ENCODE peak calls at places on chromosome 6, in seven cellular contexts. A, K, Z, J, Y, V and P are unnamed samples.

GRCh38 chr6:136251394-136251793 is 1.3 kb upstream of the MTFR2 start:
- DNase-seq in V (no peak), Z (no peak), A (no peak), Y (no peak), J (no peak), K (no peak), P (no peak)

GRCh38 chr6:24935753-24936152 is at the start of gene RIPOR2:
- DNase-seq in V (no peak), Y (no peak), A (no peak), Z (peak), K (no peak), J (no peak), P (peak)

GRCh38 chr6:36857325-36857724 is 17.3 kb downstream of the PPIL1 start:
- DNase-seq in Z (no peak), A (no peak), Y (no peak), K (no peak), J (no peak), V (no peak), P (no peak)

GRCh38 chr6:166998256-166999144 is 697 bp upstream of the CEP43 start:
- DNase-seq in A (peak), K (no peak), V (no peak), J (peak), Y (peak), Z (peak), P (peak)

GRCh38 chr6:75430631-75431345 is 62.8 kb downstream of the FILIP1 start:
- DNase-seq in Z (no peak), K (no peak), Y (no peak), J (no peak), V (no peak), A (no peak), P (no peak)

GRCh38 chr6:148263010-148263409 is 79.6 kb upstream of the SASH1 start:
- DNase-seq in V (peak), Z (no peak), A (no peak), K (no peak), J (no peak), Y (peak), P (no peak)

GRCh38 chr6:148075352-148075751 is 267.3 kb upstream of the SASH1 start:
- DNase-seq in J (no peak), K (no peak), A (no peak), V (no peak), Z (no peak), Y (no peak), P (no peak)

GRCh38 chr6:28355743-28356665 is 6.3 kb downstream of the ZKSCAN3 start:
- DNase-seq in V (peak), Y (peak), K (peak), J (peak), A (peak), Z (peak), P (peak)

GRCh38 chr6:41073968-41074691 is 1.4 kb downstream of the NFYA start:
- DNase-seq in J (no peak), V (no peak), A (no peak), K (peak), Z (no peak), Y (no peak), P (no peak)

GRCh38 chr6:155943635-155944034 is 488.0 kb upstream of the NOX3 start:
- DNase-seq in J (no peak), A (no peak), Y (no peak), K (peak), V (no peak), Z (no peak), P (no peak)

GRCh38 chr6:119187596-119187995 is 109.1 kb upstream of the FAM184A start:
- DNase-seq in Y (no peak), V (no peak), A (no peak), K (no peak), Z (no peak), J (no peak), P (no peak)

GRCh38 chr6:10877012-10877411 is 4.8 kb downstream of the GCM2 start:
- DNase-seq in J (no peak), K (no peak), Z (peak), V (no peak), Y (no peak), A (no peak), P (no peak)

GRCh38 chr6:144248470-144249301 is 36.4 kb upstream of the UTRN start:
- DNase-seq in J (no peak), Z (no peak), Y (no peak), A (no peak), V (no peak), K (peak), P (no peak)

GRCh38 chr6:31557443-31558317 is 10.3 kb downstream of the NFKBIL1 start:
- DNase-seq in Y (no peak), Z (no peak), A (no peak), V (no peak), K (no peak), J (no peak), P (no peak)

GRCh38 chr6:87747646-87748045 is 45.6 kb upstream of the AKIRIN2 start:
- DNase-seq in K (no peak), J (no peak), Z (no peak), V (no peak), A (no peak), Y (no peak), P (no peak)

GRCh38 chr6:169933839-169934698 is 182.6 kb downstream of the ERMARD start:
- DNase-seq in Y (peak), J (peak), V (peak), A (peak), K (no peak), Z (peak), P (peak)

GRCh38 chr6:168884646-168885086 is 369.0 kb downstream of the THBS2 start:
- DNase-seq in A (peak), J (peak), V (peak), Z (peak), Y (peak), K (peak), P (peak)

GRCh38 chr6:168885741-168886140 is 367.9 kb downstream of the THBS2 start:
- DNase-seq in A (no peak), K (no peak), Z (no peak), V (no peak), J (no peak), Y (no peak), P (no peak)

GRCh38 chr6:168883410-168884049 is 370.1 kb downstream of the THBS2 start:
- DNase-seq in A (no peak), K (no peak), Y (no peak), J (no peak), V (no peak), Z (no peak), P (no peak)

GRCh38 chr6:168885196-168885595 is 368.4 kb downstream of the THBS2 start:
- DNase-seq in J (no peak), Y (no peak), Z (no peak), K (no peak), A (no peak), V (no peak), P (no peak)

DNA sequence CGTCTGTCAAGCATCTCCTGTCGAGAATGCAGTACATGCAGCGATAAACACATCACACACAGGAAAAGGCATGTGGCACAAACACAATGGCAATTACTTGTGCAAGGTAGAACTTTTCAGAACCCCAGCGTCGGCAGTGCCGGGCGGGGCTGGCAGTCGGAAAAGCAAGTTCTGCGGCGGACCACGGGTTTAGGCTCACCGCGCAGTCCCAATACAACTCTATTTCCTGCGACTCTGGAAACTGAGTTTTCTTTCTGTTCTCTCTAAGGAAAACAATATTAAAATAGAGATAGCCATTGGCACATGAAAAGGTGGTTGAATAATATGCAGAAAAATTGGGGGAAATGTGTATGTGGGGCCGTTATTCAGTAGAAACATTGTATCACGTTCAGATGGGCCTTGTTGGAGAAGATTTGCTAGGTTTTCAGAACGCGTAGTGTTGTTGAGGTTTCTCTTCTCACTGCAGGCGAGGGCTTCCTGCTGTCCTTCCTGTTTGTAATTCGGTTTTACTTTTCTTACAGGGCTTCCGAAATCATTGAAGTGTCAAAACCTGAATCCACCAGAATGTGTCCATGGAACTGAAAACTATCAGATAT is 369.5 kb downstream of the THBS2 start:
- DNase-seq in J (no peak), Y (no peak), V (no peak), Z (no peak), A (no peak), K (no peak), P (no peak)
- H3K4me3 ChIP-seq in J (no peak), Y (peak), V (peak), Z (peak), A (peak), K (no peak), P (peak)

GRCh38 chr6:134288538-134289203 is 29.2 kb downstream of the SGK1 start:
- DNase-seq in Y (no peak), K (peak), A (no peak), J (no peak), Z (no peak), V (no peak), P (no peak)
- TF ChIP-seq POLR2A in Y (no peak), K (no peak), A (no peak), J (no peak), Z (no peak), V (no peak), P (no peak)

DNA sequence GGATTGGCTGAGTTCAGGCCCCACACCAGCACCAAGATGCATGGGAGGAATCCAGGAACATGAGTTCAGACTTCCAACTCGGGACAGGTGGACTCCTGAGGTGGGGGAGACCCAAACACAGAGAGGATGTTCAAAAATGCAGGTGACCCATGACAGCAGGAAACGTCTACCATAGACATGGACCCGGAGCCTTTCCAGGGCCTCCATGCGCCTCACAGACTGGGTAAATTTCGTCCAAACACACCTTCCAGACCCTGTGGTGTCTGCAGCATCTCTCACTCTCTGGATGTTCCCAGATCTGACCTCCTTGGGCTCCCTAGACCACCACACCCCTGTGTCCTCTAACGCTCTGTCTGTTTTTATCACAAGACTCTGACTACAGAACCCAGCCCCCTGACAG is 87.7 kb downstream of the PXDC1 start:
- DNase-seq in Z (no peak), J (no peak), K (no peak), V (no peak), A (no peak), Y (no peak), P (no peak)
- H3K4me3 ChIP-seq in Z (no peak), J (no peak), K (no peak), V (no peak), A (no peak), Y (no peak), P (no peak)

GRCh38 chr6:152695317-152696043 is 2.2 kb upstream of the MYCT1 start:
- DNase-seq in Y (no peak), V (no peak), A (no peak), Z (no peak), K (no peak), J (no peak), P (no peak)

GRCh38 chr6:152700427-152700826 is 2.7 kb downstream of the MYCT1 start:
- DNase-seq in V (no peak), J (no peak), Z (no peak), A (no peak), Y (no peak), K (peak), P (no peak)

GRCh38 chr6:152698692-152699091 is 995 bp downstream of the MYCT1 start:
- DNase-seq in V (no peak), J (no peak), Y (no peak), K (no peak), A (no peak), Z (no peak), P (no peak)

GRCh38 chr6:152697634-152698033 is at the start of gene MYCT1:
- DNase-seq in Z (no peak), V (no peak), A (no peak), Y (no peak), K (peak), J (no peak), P (no peak)

GRCh38 chr6:152696543-152696942 is 1.2 kb upstream of the MYCT1 start:
- DNase-seq in A (no peak), V (no peak), Y (no peak), Z (no peak), J (no peak), K (peak), P (no peak)
- TF ChIP-seq POLR2A in A (no peak), V (no peak), Y (no peak), Z (no peak), J (no peak), K (no peak), P (no peak)

GRCh38 chr6:26158581-26159416 is 71.6 kb downstream of the HFE start:
- DNase-seq in Z (peak), K (peak), Y (peak), V (peak), A (peak), J (peak), P (peak)
- H3K4me3 ChIP-seq in Z (peak), K (peak), Y (peak), V (peak), A (peak), J (peak), P (peak)

GRCh38 chr6:33454009-33454946 is at the start of gene ZBTB9:
- DNase-seq in Y (peak), Z (peak), J (peak), V (peak), A (peak), K (peak), P (peak)
- TF ChIP-seq POLR2A in Y (no peak), Z (peak), J (peak), V (peak), A (peak), K (peak), P (peak)

DNA sequence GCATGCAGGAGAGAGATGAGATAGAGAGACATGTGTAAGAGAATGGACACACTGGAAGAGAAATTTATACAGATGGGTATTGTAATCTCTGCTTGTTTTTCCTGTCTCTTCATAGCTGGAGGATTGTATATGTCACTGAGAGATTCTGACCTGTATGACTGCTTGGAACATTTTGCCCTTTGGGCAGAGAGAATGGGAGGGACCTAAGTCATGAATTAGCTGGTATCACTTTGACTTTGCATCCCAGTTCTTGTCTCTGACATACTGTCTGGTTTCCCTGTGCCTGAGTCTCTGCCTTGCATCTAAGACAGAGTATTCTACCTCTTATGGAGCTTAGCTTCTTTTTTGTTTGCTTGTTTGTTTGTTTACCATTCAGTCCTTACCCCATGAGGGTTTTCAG is 37.0 kb upstream of the ASCC3 start:
- DNase-seq in J (no peak), K (no peak), V (no peak), Y (no peak), Z (no peak), A (no peak), P (no peak)
- H3K4me3 ChIP-seq in J (no peak), K (no peak), V (no peak), Y (no peak), Z (no peak), A (no peak), P (no peak)